ENCODE peak calls at places on chromosome 11, in four cellular contexts. B is right cardiac atrium; D is CD4-positive, alpha-beta T cell; O is Peyer's patch. F is an unnamed sample. For H3K27me3, the result is how much of the 10 kb centered on the place peaks cover.

GRCh38 chr11:93541884-93542752 is 1.1 kb downstream of the SMCO4 start:
- DNase-seq in B (peak), D (peak), O (peak), F (peak)

GRCh38 chr11:95398437-95399112 is 167.6 kb upstream of the SESN3 start:
- DNase-seq in B (no peak), D (no peak), O (no peak), F (no peak)

GRCh38 chr11:8566613-8567210 is 27.3 kb downstream of the STK33 start:
- DNase-seq in B (peak), D (no peak), O (no peak), F (no peak)

GRCh38 chr11:7251836-7252682 is at the start of gene SYT9:
- DNase-seq in B (peak), D (no peak), O (no peak), F (peak)

GRCh38 chr11:125463590-125464265 is 32.3 kb downstream of the FEZ1 start:
- DNase-seq in B (no peak), D (no peak), O (no peak), F (no peak)

GRCh38 chr11:45848654-45849081 is 1.4 kb downstream of the CRY2 start:
- DNase-seq in B (no peak), D (no peak), O (no peak), F (no peak)

GRCh38 chr11:75271730-75272129 is 31.2 kb downstream of the TPBGL start:
- DNase-seq in B (no peak), D (no peak), O (no peak), F (peak)

GRCh38 chr11:125995313-125995712 is 49.5 kb downstream of the VSIG10L2 start:
- DNase-seq in B (no peak), D (no peak), O (no peak), F (no peak)

GRCh38 chr11:32033067-32033466 is 57.8 kb upstream of the RCN1 start:
- DNase-seq in B (no peak), D (no peak), O (no peak), F (no peak)

GRCh38 chr11:65471410-65471762 is 27.5 kb upstream of the MALAT1 start:
- DNase-seq in B (peak), D (no peak), O (no peak), F (peak)

GRCh38 chr11:66222358-66223149 is 45.9 kb upstream of the RAB1B start:
- DNase-seq in B (peak), D (peak), O (peak), F (peak)

GRCh38 chr11:58919980-58920379 is 19.3 kb upstream of the GLYATL1 start:
- DNase-seq in B (no peak), D (no peak), O (no peak), F (no peak)

GRCh38 chr11:65871811-65872548 is 620 bp downstream of the EFEMP2 start:
- DNase-seq in B (peak), D (no peak), O (no peak), F (peak)

GRCh38 chr11:46553746-46554204 is 40.0 kb downstream of the AMBRA1 start:
- DNase-seq in B (no peak), D (no peak), O (no peak), F (no peak)

GRCh38 chr11:134604886-134605285 is 192.8 kb upstream of the B3GAT1 start:
- DNase-seq in B (no peak), D (no peak), O (no peak), F (no peak)

GRCh38 chr11:134517621-134518293 is 105.7 kb upstream of the B3GAT1 start:
- DNase-seq in B (no peak), D (no peak), O (no peak), F (peak)

DNA sequence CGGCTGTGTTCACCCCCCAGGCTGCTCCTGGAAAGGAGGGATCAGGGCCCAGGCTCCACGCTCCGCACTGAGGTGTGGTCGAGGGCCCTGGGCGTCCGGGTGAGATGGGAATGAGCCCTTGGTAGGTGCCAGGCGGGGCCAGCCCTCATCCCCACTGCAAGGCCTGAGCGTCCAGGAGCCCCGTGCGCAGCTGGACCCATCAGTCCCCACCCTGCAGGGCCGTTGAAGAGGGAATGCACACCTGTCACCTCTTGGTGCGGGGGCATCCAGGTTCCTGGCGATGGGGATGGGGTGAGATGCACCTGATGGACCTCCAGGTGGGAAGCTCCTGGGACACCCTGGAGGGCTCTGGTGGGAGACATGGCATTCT is 72.2 kb downstream of the KCNQ1 start:
- DNase-seq in B (peak), D (no peak), O (peak), F (peak)
- H3K27me3 ChIP-seq in B (under half), D (under half), O (under half), F (under half)

GRCh38 chr11:70834277-70834940 is 418.0 kb downstream of the SHANK2 start:
- DNase-seq in B (no peak), D (no peak), O (no peak), F (no peak)
- H3K27ac ChIP-seq in B (no peak), D (no peak), O (no peak), F (no peak)

GRCh38 chr11:111297696-111298095 is 650 bp upstream of the POU2AF3 start:
- DNase-seq in B (no peak), D (no peak), O (no peak), F (no peak)
- H3K27me3 ChIP-seq in B (under half), D (under half), O (under half), F (under half)

DNA sequence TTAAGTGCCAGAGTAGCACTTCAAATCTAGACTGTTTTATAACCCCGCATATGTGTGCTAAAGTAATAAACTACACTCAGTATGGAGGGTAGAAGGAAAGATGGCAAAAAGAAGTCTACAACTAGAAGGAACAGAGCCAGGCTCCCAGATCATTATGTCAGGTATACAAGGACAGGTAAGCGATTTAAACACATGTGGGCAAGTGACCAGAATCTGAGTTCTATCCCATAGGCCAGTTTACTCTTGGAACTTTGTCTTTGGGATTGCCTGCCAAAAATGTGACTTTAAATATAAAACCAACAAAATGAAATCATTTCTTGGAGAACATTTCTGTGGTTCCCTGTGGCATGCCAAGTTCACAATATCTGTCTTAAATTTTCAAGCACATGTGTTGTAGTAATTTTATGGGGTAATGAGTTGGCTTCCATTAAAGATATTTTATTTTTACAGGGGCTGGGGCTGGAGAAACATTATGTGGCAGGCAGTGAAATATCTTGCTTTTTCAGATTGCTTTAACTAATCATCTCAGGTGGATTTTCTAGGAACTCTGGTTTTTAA is 141.0 kb downstream of the SLC17A6 start:
- DNase-seq in B (no peak), D (no peak), O (no peak), F (no peak)
- H3K27ac ChIP-seq in B (no peak), D (no peak), O (no peak), F (no peak)

GRCh38 chr11:117780456-117780855 is 16.6 kb downstream of the DSCAML1 start:
- DNase-seq in B (no peak), D (no peak), O (no peak), F (no peak)
- H3K27me3 ChIP-seq in B (under half), D (under half), O (under half), F (under half)